ENCODE peak calls at places on chromosomes 6 and 20, in four cellular contexts. M is K562, B is GM23338, H is Panc1. K is an unnamed sample.

GRCh38 chr20:56465997-56466396 is 2.4 kb upstream of the RTF2 start:
- ATAC-seq in M (no peak), B (no peak), H (no peak), K (no peak)

GRCh38 chr20:3732327-3733118 is at the start of gene HSPA12B:
- ATAC-seq in H (no peak), B (peak), M (peak), K (peak)

GRCh38 chr20:39360029-39360620 is 398.0 kb downstream of the DHX35 start:
- ATAC-seq in H (no peak), B (no peak), M (no peak), K (no peak)

GRCh38 chr6:132726608-132726975 is 12.7 kb upstream of the VNN1 start:
- ATAC-seq in B (no peak), H (no peak), M (no peak), K (no peak)

GRCh38 chr6:80280258-80281010 is 174.0 kb downstream of the BCKDHB start:
- ATAC-seq in H (no peak), B (no peak), M (peak), K (no peak)

GRCh38 chr20:44615876-44616603 is 33.7 kb downstream of the PKIG start:
- ATAC-seq in M (peak), H (no peak), B (peak), K (no peak)

GRCh38 chr20:45390931-45391330 is 12.8 kb upstream of the TP53TG5 start:
- ATAC-seq in M (no peak), B (no peak), H (no peak), K (no peak)

GRCh38 chr20:52852695-52853094 is 119.5 kb upstream of the TSHZ2 start:
- ATAC-seq in M (no peak), H (no peak), B (no peak), K (no peak)

GRCh38 chr6:52245425-52245824 is 1.1 kb upstream of the IL17F start:
- ATAC-seq in B (no peak), M (no peak), H (no peak), K (no peak)

GRCh38 chr6:125906158-125906998 is 50.2 kb upstream of the HINT3 start:
- ATAC-seq in H (peak), M (peak), B (peak), K (no peak)

GRCh38 chr20:20791664-20792568 is 79.5 kb upstream of the RALGAPA2 start:
- ATAC-seq in B (no peak), M (no peak), H (no peak), K (no peak)

DNA sequence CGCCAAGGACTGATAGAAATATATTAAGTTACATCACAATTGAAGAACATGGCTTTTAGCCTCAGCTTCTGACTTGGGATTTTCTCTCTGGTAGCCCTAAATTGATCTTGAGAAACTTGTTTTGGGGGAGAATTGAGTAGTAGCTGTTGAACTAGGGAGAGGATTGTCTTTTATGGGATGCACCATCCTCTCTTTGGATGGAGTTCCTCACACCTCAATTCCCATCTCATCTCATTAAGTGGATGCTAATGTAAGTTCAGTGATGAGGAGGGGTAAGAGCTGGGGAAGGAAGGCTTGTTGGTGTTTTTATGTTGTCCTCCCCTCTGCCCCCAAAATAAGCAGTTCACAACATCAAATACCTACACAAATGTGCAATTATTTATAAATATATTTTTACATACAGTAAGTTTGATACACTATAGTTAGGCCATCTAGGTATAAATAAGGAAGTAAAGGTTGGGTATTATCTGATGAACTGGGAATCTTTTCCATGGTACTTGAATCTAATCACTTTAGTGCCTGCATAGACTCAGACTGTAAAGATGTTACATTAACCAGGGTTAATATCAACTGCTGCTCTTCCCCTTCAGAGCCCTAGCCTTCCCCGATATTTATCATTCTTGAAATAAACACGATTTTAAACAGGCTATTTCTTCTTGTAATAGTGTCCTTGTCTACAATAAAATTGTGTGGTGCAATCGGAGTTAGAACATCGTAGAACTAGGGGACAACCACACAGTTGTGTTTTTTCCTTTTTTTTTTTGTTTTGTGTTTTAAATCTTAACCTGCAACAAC is 4.2 kb downstream of the GJA1 start:
- ATAC-seq in B (no peak), H (no peak), M (no peak), K (no peak)
- H3K4me3 ChIP-seq in B (peak), H (no peak), M (no peak), K (peak)

GRCh38 chr6:158087519-158087867 is 80.6 kb downstream of the SERAC1 start:
- ATAC-seq in B (no peak), H (no peak), M (no peak), K (no peak)

GRCh38 chr6:158086706-158087518 is 81.2 kb downstream of the SERAC1 start:
- ATAC-seq in H (no peak), M (no peak), B (no peak), K (peak)

GRCh38 chr6:158085261-158086053 is 82.6 kb downstream of the SERAC1 start:
- ATAC-seq in B (no peak), M (no peak), H (no peak), K (no peak)

GRCh38 chr6:158083687-158084325 is 84.3 kb downstream of the SERAC1 start:
- ATAC-seq in M (no peak), H (no peak), B (no peak), K (no peak)

DNA sequence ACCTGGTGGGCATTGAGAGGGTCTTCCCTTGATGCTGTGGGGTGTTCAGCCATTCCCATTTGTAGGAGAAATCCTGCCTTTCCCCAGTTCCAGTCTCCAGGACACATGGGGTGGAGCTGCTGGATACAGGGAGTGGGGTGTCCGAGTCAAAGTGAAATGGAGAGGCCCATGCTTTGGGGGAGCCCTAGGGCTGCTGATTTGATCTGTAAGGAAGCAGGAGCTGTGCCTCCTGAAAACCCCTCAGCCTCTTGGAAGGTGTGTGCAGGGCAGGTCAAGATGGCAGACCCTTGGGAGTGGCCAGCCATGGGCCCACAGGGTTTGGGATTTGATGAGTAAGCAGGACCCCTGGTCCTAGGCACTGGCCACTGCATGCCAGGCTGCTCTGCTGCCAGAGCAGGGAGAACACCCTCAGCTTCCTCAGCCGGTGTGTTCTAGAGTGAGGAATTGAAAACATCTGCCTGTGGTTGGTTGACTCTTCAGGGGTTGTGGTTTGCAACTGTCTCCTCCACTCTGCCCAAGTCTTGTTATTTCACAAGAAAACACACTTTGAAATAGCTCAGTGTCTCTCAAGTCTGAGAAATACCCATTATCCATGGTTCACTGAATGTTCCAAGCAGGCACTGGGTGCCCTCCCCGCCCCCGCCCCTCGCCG is 81.9 kb downstream of the SERAC1 start:
- ATAC-seq in B (no peak), M (no peak), H (no peak), K (peak)
- TF ChIP-seq POLR2AphosphoS5 in B (no peak), M (no peak), H (no peak), K (no peak)

GRCh38 chr20:18057106-18057993 is at the start of gene OVOL2:
- ATAC-seq in H (peak), M (no peak), B (peak), K (no peak)
- H3K4me3 ChIP-seq in H (peak), M (no peak), B (peak), K (peak)

GRCh38 chr6:2764610-2765165 is 505 bp upstream of the WRNIP1 start:
- ATAC-seq in H (peak), B (peak), M (peak), K (peak)
- TF ChIP-seq POLR2AphosphoS5 in H (peak), B (peak), M (peak), K (peak)

GRCh38 chr6:31031095-31031494 is 20.8 kb downstream of the MUC22 start:
- ATAC-seq in B (no peak), M (no peak), H (no peak), K (no peak)
- H3K4me3 ChIP-seq in B (no peak), M (no peak), H (no peak), K (no peak)

GRCh38 chr20:62553136-62553837 is 77.5 kb upstream of the GATA5 start:
- ATAC-seq in H (no peak), B (no peak), M (no peak), K (no peak)
- TF ChIP-seq POLR2AphosphoS5 in H (no peak), B (no peak), M (no peak), K (no peak)

K was measured in gastroesophageal sphincter.